ENCODE peak calls at places on chromosome 9, in nine cellular contexts. B, T, F, A, K, Z, I, Q and J are unnamed samples. For H3K36me3 and H3K4me1, the result is how much of the 10 kb centered on the place peaks cover.

GRCh38 chr9:136587145-136587943 is 41.5 kb upstream of the NOTCH1 start:
- DNase-seq in Z (no peak), A (peak), T (peak), K (peak), I (peak), Q (peak), B (peak), F (no peak), J (no peak)

GRCh38 chr9:93859431-93860215 is 95.5 kb downstream of the BARX1 start:
- DNase-seq in Q (no peak), K (no peak), Z (no peak), T (no peak), B (peak), A (no peak), I (no peak), F (no peak), J (no peak)

GRCh38 chr9:124780757-124781151 is 3.8 kb downstream of the OLFML2A start:
- DNase-seq in T (no peak), K (no peak), I (no peak), B (no peak), Z (no peak), F (peak), Q (no peak), A (no peak), J (no peak)

GRCh38 chr9:87107072-87107471 is 159.8 kb upstream of the GAS1 start:
- DNase-seq in B (no peak), A (no peak), F (no peak), Q (no peak), T (no peak), K (peak), I (no peak), Z (peak), J (no peak)

GRCh38 chr9:124286292-124286931 is 28.7 kb downstream of the NEK6 start:
- DNase-seq in Z (no peak), B (no peak), A (no peak), I (no peak), K (no peak), Q (no peak), F (no peak), T (no peak), J (no peak)

GRCh38 chr9:19665146-19665863 is 123.5 kb downstream of the SLC24A2 start:
- DNase-seq in T (no peak), K (no peak), Q (no peak), A (no peak), Z (no peak), F (no peak), B (no peak), I (no peak), J (no peak)

GRCh38 chr9:99870126-99870525 is 36.3 kb upstream of the STX17 start:
- DNase-seq in T (no peak), I (no peak), K (no peak), Z (no peak), A (no peak), Q (no peak), F (no peak), B (no peak), J (no peak)

GRCh38 chr9:1732670-1733069 is 282.5 kb upstream of the SMARCA2 start:
- DNase-seq in T (no peak), I (no peak), F (no peak), Q (no peak), K (peak), A (no peak), Z (no peak), B (no peak), J (no peak)

GRCh38 chr9:134040176-134040565 is 14.9 kb downstream of the BRD3OS start:
- DNase-seq in T (no peak), B (no peak), I (no peak), Q (no peak), K (no peak), Z (no peak), A (no peak), F (no peak), J (no peak)
- H3K27ac ChIP-seq in T (no peak), B (peak), I (no peak), Q (no peak), K (no peak), Z (no peak), A (no peak), F (no peak), J (no peak)

GRCh38 chr9:131386258-131386657 is 7.6 kb upstream of the PRRC2B start:
- DNase-seq in T (no peak), Z (no peak), B (no peak), I (no peak), A (no peak), F (no peak), Q (no peak), K (no peak), J (no peak)
- H3K36me3 ChIP-seq in T (under half), Z (under half), B (under half), I (under half), A (under half), F (under half), Q (under half), K (under half), J (under half)

DNA sequence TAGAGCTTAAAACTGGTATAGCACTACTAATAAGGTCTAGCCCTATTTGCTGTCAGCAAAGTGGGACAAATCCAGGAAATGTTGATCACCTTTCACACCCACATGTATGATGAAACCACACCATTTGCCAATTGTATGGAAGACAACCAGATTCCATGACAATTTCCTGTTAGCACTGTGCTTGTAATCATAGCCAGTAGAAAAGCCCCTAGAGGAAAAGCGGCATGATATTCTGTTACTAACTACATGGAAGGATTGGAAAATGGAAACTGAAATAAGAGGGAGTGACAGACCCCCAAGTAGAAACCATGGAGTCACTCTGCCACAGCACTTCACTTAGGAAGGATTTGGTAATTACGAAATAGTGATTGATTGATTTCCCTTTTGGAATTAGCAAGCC is 923 bp downstream of the SPATA6L start:
- DNase-seq in A (no peak), K (peak), B (peak), Z (peak), T (no peak), F (no peak), I (no peak), Q (no peak), J (no peak)
- H3K4me1 ChIP-seq in A (under half), K (under half), B (under half), Z (under half), T (under half), F (under half), I (under half), Q (under half), J (half or more)

GRCh38 chr9:120965344-120966004 is 38.9 kb upstream of the TRAF1 start:
- DNase-seq in T (peak), I (peak), B (peak), A (no peak), F (no peak), Q (no peak), K (no peak), Z (no peak), J (no peak)

GRCh38 chr9:120970249-120970648 is 43.7 kb upstream of the TRAF1 start:
- DNase-seq in F (no peak), Q (no peak), B (no peak), A (no peak), I (no peak), K (no peak), Z (no peak), T (no peak), J (no peak)

GRCh38 chr9:120971938-120972337 is 45.3 kb upstream of the TRAF1 start:
- DNase-seq in A (no peak), F (no peak), Q (no peak), I (no peak), B (no peak), T (no peak), K (no peak), Z (no peak), J (no peak)

GRCh38 chr9:120966005-120966369 is 39.4 kb upstream of the TRAF1 start:
- DNase-seq in B (no peak), I (no peak), F (no peak), T (no peak), K (no peak), Q (no peak), A (no peak), Z (no peak), J (no peak)
- H3K27ac ChIP-seq in B (no peak), I (no peak), F (no peak), T (peak), K (no peak), Q (no peak), A (no peak), Z (no peak), J (no peak)